ENCODE peak calls at places on chromosome 16, in six cellular contexts. O is ovary, B is cardiac muscle cell, Y is AG10803, F is heart right ventricle, H is endothelial cell. C is an unnamed sample.

GRCh38 chr16:55039511-55039910 is 108.8 kb downstream of the IRX5 start:
- DNase-seq in H (no peak), B (no peak), Y (no peak), O (no peak), F (no peak), C (no peak)

GRCh38 chr16:88634141-88634993 is 4.0 kb upstream of the IL17C start:
- DNase-seq in O (no peak), B (no peak), Y (peak), H (peak), F (peak), C (peak)

GRCh38 chr16:62280556-62280955 is 244.3 kb upstream of the CDH8 start:
- DNase-seq in F (no peak), H (no peak), Y (no peak), O (no peak), B (peak), C (no peak)

GRCh38 chr16:54787045-54787444 is 143.6 kb upstream of the IRX5 start:
- DNase-seq in Y (no peak), H (no peak), B (no peak), F (no peak), O (no peak), C (no peak)

GRCh38 chr16:28011223-28011622 is 52.3 kb downstream of the GSG1L start:
- DNase-seq in O (no peak), H (no peak), Y (no peak), F (no peak), B (no peak), C (no peak)

GRCh38 chr16:12898556-12898955 is 2.8 kb upstream of the SHISA9 start:
- DNase-seq in H (no peak), Y (no peak), F (no peak), B (no peak), O (no peak), C (no peak)

GRCh38 chr16:56861092-56861610 is 3.9 kb upstream of the SLC12A3 start:
- DNase-seq in H (no peak), F (no peak), B (peak), Y (no peak), O (no peak), C (no peak)

GRCh38 chr16:89446136-89446974 is 44.0 kb downstream of the ANKRD11 start:
- DNase-seq in B (peak), Y (no peak), O (no peak), H (no peak), F (no peak), C (no peak)

GRCh38 chr16:75575976-75576375 is 9.8 kb downstream of the GABARAPL2 start:
- DNase-seq in B (no peak), O (no peak), H (no peak), F (no peak), Y (no peak), C (no peak)

GRCh38 chr16:58476791-58477190 is 23.2 kb upstream of the NDRG4 start:
- DNase-seq in O (no peak), F (no peak), H (no peak), Y (no peak), B (no peak), C (no peak)

GRCh38 chr16:58459344-58460218 is 40.4 kb upstream of the NDRG4 start:
- DNase-seq in B (no peak), H (no peak), F (peak), O (no peak), Y (no peak), C (no peak)

GRCh38 chr16:89050868-89051311 is 42.8 kb upstream of the ACSF3 start:
- DNase-seq in F (no peak), H (no peak), Y (no peak), O (no peak), B (no peak), C (peak)

GRCh38 chr16:62665269-62665668 is 629.0 kb upstream of the CDH8 start:
- DNase-seq in O (no peak), H (no peak), B (no peak), Y (no peak), F (no peak), C (no peak)

GRCh38 chr16:11621920-11622651 is 35.4 kb upstream of the LITAF start:
- DNase-seq in F (no peak), B (no peak), H (no peak), Y (no peak), O (no peak), C (peak)

GRCh38 chr16:9297437-9298113 is 206.1 kb downstream of the HAPSTR1 start:
- DNase-seq in O (peak), F (peak), H (peak), B (peak), Y (no peak), C (peak)

GRCh38 chr16:2428051-2428786 is 1.0 kb upstream of the CCNF start:
- DNase-seq in B (peak), F (peak), Y (no peak), O (peak), H (peak), C (peak)

GRCh38 chr16:74556375-74556922 is 50.5 kb downstream of the GLG1 start:
- DNase-seq in B (no peak), Y (peak), O (no peak), H (no peak), F (no peak), C (no peak)

GRCh38 chr16:24844101-24845030 is 1.4 kb upstream of the SLC5A11 start:
- DNase-seq in H (no peak), O (no peak), B (no peak), F (no peak), Y (no peak), C (no peak)

GRCh38 chr16:7025616-7026190 is 306.9 kb upstream of the RBFOX1 start:
- DNase-seq in O (peak), Y (no peak), H (peak), B (peak), F (peak), C (peak)

GRCh38 chr16:50408001-50408400 is 39.2 kb upstream of the BRD7 start:
- DNase-seq in H (no peak), B (no peak), O (no peak), Y (no peak), F (no peak), C (no peak)

DNA sequence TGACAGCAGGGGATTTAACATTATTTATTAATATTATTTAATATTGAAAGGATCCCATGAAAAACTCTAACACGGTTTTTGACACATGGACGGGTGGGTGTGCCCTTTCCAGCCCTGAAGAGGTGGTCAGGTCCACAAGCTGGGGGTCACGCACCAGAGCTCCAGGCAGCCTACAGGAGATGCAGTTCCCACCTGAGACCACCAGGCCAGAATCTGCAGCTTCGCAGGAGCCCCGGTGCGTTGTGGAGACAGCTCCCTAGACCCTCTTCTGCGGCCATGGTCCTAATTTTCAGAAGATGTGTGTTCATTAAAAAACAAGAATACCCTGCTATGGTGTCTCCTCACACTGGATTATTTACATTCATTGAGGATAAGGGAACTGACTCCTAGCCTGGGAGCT is 331.1 kb downstream of the C16orf95 start:
- DNase-seq in O (no peak), B (no peak), H (no peak), Y (no peak), F (no peak), C (peak)
- TF ChIP-seq CTCF in O (no peak), B (no peak), H (peak), Y (no peak), F (no peak), C (peak)

DNA sequence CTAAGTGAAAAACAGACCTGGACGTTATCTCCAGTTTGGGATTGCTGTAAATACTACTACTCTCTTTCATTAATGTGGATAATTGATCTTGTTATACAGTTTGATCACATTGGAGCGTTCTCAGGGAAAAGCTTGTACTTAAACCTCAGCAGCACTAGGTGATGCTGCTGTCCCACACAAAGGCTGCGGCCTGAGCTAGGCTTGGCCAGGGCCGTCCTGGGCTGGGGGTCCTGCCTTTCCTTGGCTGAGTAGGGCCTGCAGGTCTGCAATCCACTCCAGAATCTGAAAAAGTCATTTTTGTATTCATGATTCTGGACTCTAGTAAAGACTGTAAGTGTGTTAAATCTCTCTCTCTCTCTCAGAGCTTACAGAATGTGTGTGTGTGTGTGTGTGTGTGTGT is 23.7 kb upstream of the PMFBP1 start:
- DNase-seq in Y (no peak), F (no peak), H (peak), O (no peak), B (peak), C (peak)
- TF ChIP-seq CTCF in Y (no peak), F (no peak), H (no peak), O (no peak), B (no peak), C (peak)

GRCh38 chr16:82671743-82672142 is 45.0 kb downstream of the CDH13 start:
- DNase-seq in O (no peak), H (no peak), B (no peak), F (no peak), Y (no peak), C (no peak)
- TF ChIP-seq CTCF in O (no peak), H (peak), B (peak), F (peak), Y (peak), C (peak)

GRCh38 chr16:68781784-68782183 is 44.7 kb downstream of the CDH1 start:
- DNase-seq in B (no peak), H (no peak), O (no peak), Y (no peak), F (no peak), C (no peak)

GRCh38 chr16:68779891-68780290 is 42.8 kb downstream of the CDH1 start:
- DNase-seq in H (no peak), Y (no peak), F (no peak), O (no peak), B (no peak), C (no peak)

GRCh38 chr16:68776821-68777485 is 39.9 kb downstream of the CDH1 start:
- DNase-seq in H (no peak), F (no peak), B (no peak), O (no peak), Y (peak), C (no peak)

GRCh38 chr16:68774982-68775381 is 37.9 kb downstream of the CDH1 start:
- DNase-seq in O (no peak), H (no peak), B (no peak), F (no peak), Y (no peak), C (no peak)

GRCh38 chr16:68778551-68779231 is 41.6 kb downstream of the CDH1 start:
- DNase-seq in Y (no peak), B (peak), F (no peak), H (no peak), O (no peak), C (no peak)
- TF ChIP-seq CTCF in Y (no peak), B (no peak), F (no peak), H (no peak), O (no peak), C (no peak)

DNA sequence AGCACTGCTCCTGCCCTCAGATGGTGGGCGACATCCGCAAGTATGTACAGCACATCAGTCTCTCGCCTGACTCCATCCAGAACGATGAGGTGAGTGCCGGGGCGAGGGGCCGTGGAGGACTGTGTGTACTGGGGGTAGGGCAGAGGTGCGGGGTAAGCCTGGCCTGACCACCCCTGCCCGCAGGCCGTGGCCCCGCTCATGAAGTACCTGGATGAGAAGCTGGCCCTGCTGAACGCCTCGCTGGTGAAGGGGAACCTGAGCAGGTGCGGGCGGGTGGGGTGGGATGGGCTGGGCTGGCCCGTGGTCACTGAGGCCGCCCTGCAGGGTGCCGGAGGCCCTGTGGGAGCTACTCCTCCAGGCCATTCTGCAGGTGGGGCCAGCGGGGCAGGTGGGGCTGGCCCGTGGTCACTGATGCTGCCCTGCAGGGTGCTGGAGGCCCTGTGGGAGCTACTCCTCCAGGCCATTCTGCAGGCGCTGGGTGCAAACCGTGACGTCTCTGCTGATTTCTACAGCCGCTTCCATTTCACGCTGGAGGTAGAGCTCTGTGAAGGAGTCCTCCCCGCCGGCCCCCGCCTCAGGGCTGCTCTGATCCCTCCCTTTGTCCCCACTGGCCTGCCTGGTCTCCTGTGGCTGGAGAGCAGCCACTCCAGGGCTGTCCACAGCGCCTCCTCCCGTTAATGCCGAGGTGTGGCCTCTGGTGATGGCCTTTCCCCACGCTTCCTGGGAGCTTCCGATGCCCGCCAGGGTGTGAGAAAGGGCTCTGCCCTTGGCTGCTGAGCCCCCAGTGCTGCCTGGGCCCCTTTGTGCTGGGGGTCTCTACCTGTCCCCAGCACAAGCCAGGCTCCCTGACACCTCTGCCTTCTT is 5.0 kb downstream of the TSR3 start:
- DNase-seq in F (no peak), O (no peak), B (no peak), Y (no peak), H (no peak), C (no peak)
- TF ChIP-seq CTCF in F (no peak), O (no peak), B (no peak), Y (no peak), H (no peak), C (no peak)

GRCh38 chr16:52863000-52863399 is 189.7 kb downstream of the CHD9NB start:
- DNase-seq in O (no peak), F (no peak), B (no peak), Y (no peak), H (no peak), C (no peak)

GRCh38 chr16:52861614-52862022 is 191.1 kb downstream of the CHD9NB start:
- DNase-seq in O (no peak), Y (no peak), F (no peak), B (peak), H (peak), C (peak)
- TF ChIP-seq CTCF in O (no peak), Y (no peak), F (no peak), B (peak), H (peak), C (peak)

DNA sequence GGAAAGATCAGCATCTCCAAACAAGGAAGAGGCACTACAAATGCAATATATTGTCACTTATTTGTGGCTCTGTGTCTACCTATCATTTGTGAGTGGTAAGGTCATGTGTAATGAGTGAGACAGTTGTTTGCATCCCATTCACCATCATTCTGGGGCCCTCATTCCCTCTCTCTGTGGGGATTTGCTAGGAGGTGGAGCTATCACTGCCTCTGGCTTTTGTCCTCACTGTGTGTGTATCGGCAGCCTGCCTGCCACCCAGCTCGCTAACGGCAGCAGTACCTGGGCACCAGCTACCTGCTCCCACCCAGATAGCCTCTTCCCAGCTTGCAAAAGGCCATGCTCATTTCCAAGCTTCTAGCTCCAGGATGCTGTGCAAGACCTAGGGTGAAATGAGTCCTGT is 379.2 kb upstream of the ZFHX3 start:
- DNase-seq in O (no peak), F (no peak), B (no peak), H (no peak), Y (no peak), C (no peak)
- TF ChIP-seq CTCF in O (no peak), F (no peak), B (no peak), H (no peak), Y (no peak), C (no peak)

DNA sequence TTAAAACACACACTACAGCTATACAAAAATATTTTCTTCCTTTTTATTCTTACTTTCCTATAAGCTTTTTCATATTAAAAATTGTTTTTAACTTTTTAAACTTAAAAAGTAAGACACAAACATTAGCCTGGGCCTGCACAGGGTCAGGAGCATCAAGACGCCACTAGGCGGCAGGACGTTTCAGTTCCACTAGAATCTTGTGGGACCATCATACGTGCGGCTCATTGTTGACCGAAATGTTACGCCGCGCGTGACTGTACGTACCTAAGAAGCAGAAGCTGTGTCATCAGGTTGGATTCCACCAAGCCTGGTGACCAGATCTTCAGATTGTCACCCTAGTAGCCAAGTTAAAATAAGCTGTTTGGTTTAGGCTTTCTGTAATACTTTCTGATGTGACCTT is 47.1 kb downstream of the USP10 start:
- DNase-seq in O (no peak), H (no peak), F (no peak), B (no peak), Y (no peak), C (no peak)
- TF ChIP-seq CTCF in O (no peak), H (peak), F (no peak), B (peak), Y (peak), C (peak)